ENCODE peak calls at places on chromosomes 11 and 22, in ten cellular contexts. One of them, this sample, is unnamed.

GRCh38 chr22:43540570-43540969 is 128.8 kb downstream of the MPPED1 start:
- DNase-seq in putamen: no peak
- DNase-seq in MCF 10A: no peak
- DNase-seq in Right ventricle myocardium superior: no peak
- DNase-seq in fibroblast of pulmonary artery: no peak
- DNase-seq in AG04450: no peak
- DNase-seq in GM04504: no peak
- DNase-seq in GM03348: no peak
- DNase-seq in activated CD4-positive, CD25-positive, alpha-beta regulatory T cell: no peak
- DNase-seq in ELR: no peak
- DNase-seq in this sample: no peak

GRCh38 chr22:46738961-46739870 is 1.2 kb upstream of the CERK start:
- DNase-seq in putamen: no peak
- DNase-seq in MCF 10A: no peak
- DNase-seq in Right ventricle myocardium superior: peak
- DNase-seq in fibroblast of pulmonary artery: peak
- DNase-seq in AG04450: no peak
- DNase-seq in GM04504: peak
- DNase-seq in GM03348: no peak
- DNase-seq in activated CD4-positive, CD25-positive, alpha-beta regulatory T cell: peak
- DNase-seq in ELR: peak
- DNase-seq in this sample: peak

GRCh38 chr22:23575601-23576000 is 4.5 kb downstream of the IGLL1 start:
- DNase-seq in putamen: no peak
- DNase-seq in MCF 10A: no peak
- DNase-seq in Right ventricle myocardium superior: no peak
- DNase-seq in fibroblast of pulmonary artery: no peak
- DNase-seq in AG04450: no peak
- DNase-seq in GM04504: no peak
- DNase-seq in GM03348: no peak
- DNase-seq in activated CD4-positive, CD25-positive, alpha-beta regulatory T cell: no peak
- DNase-seq in ELR: no peak
- DNase-seq in this sample: no peak

GRCh38 chr22:45911601-45912271 is 65.2 kb downstream of the WNT7B start:
- DNase-seq in putamen: no peak
- DNase-seq in MCF 10A: peak
- DNase-seq in Right ventricle myocardium superior: peak
- DNase-seq in fibroblast of pulmonary artery: peak
- DNase-seq in AG04450: no peak
- DNase-seq in GM04504: peak
- DNase-seq in GM03348: no peak
- DNase-seq in activated CD4-positive, CD25-positive, alpha-beta regulatory T cell: no peak
- DNase-seq in ELR: no peak
- DNase-seq in this sample: no peak

GRCh38 chr11:125626381-125626950 is 1.5 kb downstream of the CHEK1 start:
- DNase-seq in putamen: peak
- DNase-seq in MCF 10A: no peak
- DNase-seq in Right ventricle myocardium superior: no peak
- DNase-seq in fibroblast of pulmonary artery: no peak
- DNase-seq in AG04450: no peak
- DNase-seq in GM04504: no peak
- DNase-seq in GM03348: no peak
- DNase-seq in activated CD4-positive, CD25-positive, alpha-beta regulatory T cell: no peak
- DNase-seq in ELR: no peak
- DNase-seq in this sample: no peak

GRCh38 chr11:36150986-36151385 is 138.2 kb downstream of the COMMD9 start:
- DNase-seq in putamen: no peak
- DNase-seq in MCF 10A: no peak
- DNase-seq in Right ventricle myocardium superior: no peak
- DNase-seq in fibroblast of pulmonary artery: peak
- DNase-seq in AG04450: no peak
- DNase-seq in GM04504: no peak
- DNase-seq in GM03348: peak
- DNase-seq in activated CD4-positive, CD25-positive, alpha-beta regulatory T cell: no peak
- DNase-seq in ELR: no peak
- DNase-seq in this sample: no peak

GRCh38 chr11:76131585-76131984 is 74.7 kb downstream of the WNT11 start:
- DNase-seq in putamen: no peak
- DNase-seq in MCF 10A: no peak
- DNase-seq in Right ventricle myocardium superior: no peak
- DNase-seq in fibroblast of pulmonary artery: no peak
- DNase-seq in AG04450: no peak
- DNase-seq in GM04504: no peak
- DNase-seq in GM03348: no peak
- DNase-seq in activated CD4-positive, CD25-positive, alpha-beta regulatory T cell: no peak
- DNase-seq in ELR: no peak
- DNase-seq in this sample: no peak

GRCh38 chr22:20249797-20250354 is 18.2 kb downstream of the RTN4R start:
- DNase-seq in putamen: no peak
- DNase-seq in MCF 10A: peak
- DNase-seq in Right ventricle myocardium superior: no peak
- DNase-seq in fibroblast of pulmonary artery: peak
- DNase-seq in AG04450: no peak
- DNase-seq in GM04504: no peak
- DNase-seq in GM03348: no peak
- DNase-seq in activated CD4-positive, CD25-positive, alpha-beta regulatory T cell: no peak
- DNase-seq in ELR: no peak
- DNase-seq in this sample: no peak